ENCODE peak calls at places on chromosomes 3 and 15, in eight cellular contexts. W, V, F, U, K, A, T and J are unnamed samples.
A peak's percentile ranks its signal among the peaks of the same experiment; 100 is the strongest.

GRCh38 chr15:93897377-93897776 is 334.0 kb upstream of the MCTP2 start:
- DNase-seq in W (no peak), V (no peak), F (no peak), U (no peak), K (no peak), A (no peak), T (no peak), J (no peak)

GRCh38 chr3:41327718-41328117 is 128.4 kb downstream of the CTNNB1 start:
- DNase-seq in W (no peak), V (no peak), F (no peak), U (no peak), K (no peak), A (no peak), T (no peak), J (no peak)

GRCh38 chr3:159069076-159069475 is 267.2 kb downstream of the MFSD1 start:
- DNase-seq in W (no peak), V (no peak), F (no peak), U (no peak), K (no peak), A (no peak), T (no peak), J (no peak)

GRCh38 chr15:77572186-77572585 is 60.5 kb downstream of the LINGO1 start:
- DNase-seq in W (no peak), V (no peak), F (no peak), U (no peak), K (no peak), A (no peak), T (no peak), J (no peak)

GRCh38 chr3:72635551-72635950 is 212.7 kb downstream of the SHQ1 start:
- DNase-seq in W (no peak), V (no peak), F (no peak), U (no peak), K (no peak), A (no peak), T (no peak), J (no peak)

GRCh38 chr3:117527346-117527745 is 817.8 kb downstream of the TUSC7 start:
- DNase-seq in W (no peak), V (no peak), F (no peak), U (no peak), K (no peak), A (no peak), T (no peak), J (no peak)

GRCh38 chr3:190566043-190566933 is 52.4 kb downstream of the IL1RAP start:
- DNase-seq in W (peak; percentile 28), V (peak; percentile 74), F (peak; percentile 98), U (peak; percentile 92), K (peak; percentile 94), A (no peak), T (peak; percentile 73), J (peak; percentile 76)

GRCh38 chr3:179853176-179853575 is 183.6 kb downstream of the PEX5L start:
- DNase-seq in W (no peak), V (no peak), F (no peak), U (no peak), K (no peak), A (no peak), T (no peak), J (no peak)

GRCh38 chr3:57896046-57896445 is 112.2 kb upstream of the FLNB start:
- DNase-seq in W (no peak), V (no peak), F (no peak), U (no peak), K (no peak), A (no peak), T (no peak), J (no peak)

GRCh38 chr3:147359177-147360062 is 46.9 kb downstream of the ZIC4 start:
- DNase-seq in W (no peak), V (no peak), F (no peak), U (no peak), K (no peak), A (no peak), T (no peak), J (no peak)

GRCh38 chr3:7393944-7394605 is 533.2 kb downstream of the GRM7 start:
- DNase-seq in W (no peak), V (no peak), F (no peak), U (no peak), K (no peak), A (no peak), T (no peak), J (no peak)

GRCh38 chr3:7397097-7397496 is 536.2 kb downstream of the GRM7 start:
- DNase-seq in W (no peak), V (no peak), F (no peak), U (no peak), K (no peak), A (no peak), T (no peak), J (no peak)

GRCh38 chr3:7392206-7392605 is 531.3 kb downstream of the GRM7 start:
- DNase-seq in W (no peak), V (no peak), F (no peak), U (no peak), K (no peak), A (no peak), T (no peak), J (no peak)

GRCh38 chr3:7400360-7400759 is 539.4 kb downstream of the GRM7 start:
- DNase-seq in W (no peak), V (no peak), F (no peak), U (no peak), K (no peak), A (no peak), T (no peak), J (no peak)

GRCh38 chr3:7396534-7396933 is 535.6 kb downstream of the GRM7 start:
- DNase-seq in W (no peak), V (no peak), F (no peak), U (no peak), K (no peak), A (no peak), T (no peak), J (no peak)
- H3K9me3 ChIP-seq in W (no peaks in the 10 kb centered on the region), V (no peaks in the 10 kb centered on the region), F (no peaks in the 10 kb centered on the region), U (no peaks in the 10 kb centered on the region), K (no peaks in the 10 kb centered on the region), A (no peaks in the 10 kb centered on the region), T (no peaks in the 10 kb centered on the region), J (no peaks in the 10 kb centered on the region)

DNA sequence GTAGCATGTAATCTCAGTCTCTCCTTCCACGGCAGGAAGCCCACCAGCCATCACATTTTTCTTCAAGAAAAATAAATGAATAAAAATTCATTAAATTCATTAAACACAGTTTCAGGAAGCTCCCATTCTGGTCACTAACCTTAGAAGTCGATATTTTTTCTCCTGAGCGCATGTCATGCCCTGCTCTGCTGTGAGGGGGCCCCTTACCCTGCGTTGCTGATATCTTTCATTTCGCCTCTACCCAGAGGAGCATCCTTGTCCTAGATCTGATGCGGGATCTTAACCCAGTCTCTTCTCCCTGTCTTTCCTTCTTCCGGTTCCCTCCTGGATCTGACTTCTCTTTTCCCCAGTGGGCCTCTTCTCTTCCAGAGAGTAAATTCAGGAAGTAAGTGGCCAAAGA is 1.3 kb upstream of the ILDR1 start:
- DNase-seq in W (no peak), V (no peak), F (no peak), U (no peak), K (no peak), A (no peak), T (no peak), J (no peak)
- TF ChIP-seq CTCF in W (no peak), V (no peak), F (no peak), U (no peak), K (no peak), A (no peak), T (no peak), J (no peak)

DNA sequence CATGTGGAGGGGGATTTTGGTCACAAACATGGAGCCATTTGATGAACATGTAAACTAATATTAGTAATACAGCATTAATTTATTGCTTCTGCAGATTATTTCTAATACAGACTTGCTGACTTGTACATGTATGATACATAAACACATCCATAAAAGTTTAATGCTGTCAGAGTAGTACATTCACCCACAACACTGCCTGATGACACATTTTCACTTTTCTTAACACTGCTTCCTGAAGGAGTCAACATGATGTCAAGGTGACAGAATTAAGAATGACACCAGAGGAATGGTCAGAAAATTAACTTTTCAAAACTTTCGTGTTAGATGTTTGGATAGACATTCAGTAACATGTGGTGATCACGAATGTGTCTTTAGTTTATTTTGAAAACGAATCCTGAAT is 199.4 kb downstream of the SATB1 start:
- DNase-seq in W (no peak), V (no peak), F (no peak), U (no peak), K (no peak), A (no peak), T (no peak), J (no peak)
- H3K27ac ChIP-seq in W (no peak overlapping the region), V (no peak overlapping the region), F (no peak overlapping the region), U (no peak overlapping the region), K (no peak overlapping the region), A (no peak overlapping the region), T (no peak overlapping the region), J (no peak overlapping the region)

DNA sequence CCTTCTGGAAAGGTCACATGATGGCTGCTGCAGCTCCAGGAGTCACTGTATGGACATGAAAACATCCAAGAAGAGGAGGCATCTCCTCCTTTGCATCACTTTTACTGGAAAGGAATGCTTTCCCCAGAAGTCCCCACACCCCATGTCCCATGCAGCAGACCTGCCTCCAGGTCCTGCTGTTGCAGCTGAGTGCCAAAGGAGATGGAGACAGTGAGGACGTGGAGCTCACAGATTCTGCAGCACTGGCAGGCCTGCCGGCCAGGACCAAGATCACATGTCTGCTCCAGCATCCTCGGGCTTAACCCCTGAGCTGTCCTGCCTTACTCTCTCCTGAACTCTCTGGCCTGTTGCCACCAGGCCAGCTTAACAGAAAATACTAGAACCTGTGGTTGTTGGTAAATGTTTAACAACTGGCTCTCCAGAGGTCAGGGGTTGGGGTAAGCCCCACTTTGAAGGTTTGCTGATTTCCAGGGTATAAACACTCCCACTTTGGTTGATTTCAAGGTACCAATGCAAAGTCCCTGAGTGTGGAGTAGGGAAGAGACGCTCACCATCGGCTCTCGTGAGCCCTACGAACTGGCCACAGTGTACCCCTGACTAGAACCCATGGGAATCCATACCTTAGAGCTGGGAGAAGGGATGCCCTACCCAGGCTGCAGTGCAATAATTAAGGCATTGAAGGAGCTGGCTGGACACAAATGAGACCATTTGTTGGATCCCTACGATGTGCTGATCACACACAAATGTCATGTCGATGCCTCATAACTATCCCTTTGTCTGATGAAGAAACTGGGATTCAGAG is 147.8 kb downstream of the OR4M2 start:
- DNase-seq in W (no peak), V (no peak), F (no peak), U (no peak), K (no peak), A (no peak), T (no peak), J (no peak)
- H3K9me3 ChIP-seq in W (no peaks in the 10 kb centered on the region), V (no peaks in the 10 kb centered on the region), F (peaks cover 55% of the 10 kb centered on the region), U (no peaks in the 10 kb centered on the region), K (no peaks in the 10 kb centered on the region), A (no peaks in the 10 kb centered on the region), T (no peaks in the 10 kb centered on the region), J (no peaks in the 10 kb centered on the region)

GRCh38 chr3:30606301-30607031 is at the start of gene TGFBR2:
- DNase-seq in W (peak; percentile 93), V (peak; percentile 96), F (peak; percentile 95), U (peak; percentile 97), K (peak; percentile 97), A (peak; percentile 5), T (peak; percentile 96), J (peak; percentile 38)
- TF ChIP-seq CTCF in W (no peak), V (peak; percentile 23), F (peak; percentile 11), U (peak; percentile 44), K (no peak), A (no peak), T (peak; percentile 48), J (peak; percentile 1)

DNA sequence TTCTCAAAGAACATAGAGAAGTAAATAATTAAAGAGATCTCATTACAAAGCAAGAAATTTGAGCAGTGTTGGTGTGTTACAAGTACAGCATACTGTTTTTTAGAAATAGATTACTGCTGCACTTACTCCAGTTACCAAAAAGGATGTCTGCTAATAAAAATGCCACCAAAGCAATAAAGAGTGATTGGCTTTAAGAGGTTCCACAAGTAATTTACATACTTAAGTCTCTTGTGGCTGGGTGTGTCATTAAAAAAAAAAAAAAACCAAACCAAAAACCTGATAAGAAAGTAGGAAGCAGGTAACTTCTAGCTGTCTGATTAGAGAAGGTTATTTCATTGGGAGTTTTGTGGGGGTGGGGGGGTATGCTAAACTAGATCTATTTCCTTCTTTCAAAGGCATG is 15.2 kb downstream of the RAB11A start:
- DNase-seq in W (no peak), V (no peak), F (no peak), U (no peak), K (no peak), A (no peak), T (no peak), J (no peak)
- H3K27ac ChIP-seq in W (no peak overlapping the region), V (no peak overlapping the region), F (no peak overlapping the region), U (no peak overlapping the region), K (no peak overlapping the region), A (no peak overlapping the region), T (no peak overlapping the region), J (no peak overlapping the region)